ENCODE peak calls at places on chromosomes 3 and 15, in six cellular contexts. One of them, this sample, is unnamed.

GRCh38 chr3:169662215-169663070 is 1.1 kb downstream of the MECOM start:
- DNase-seq in mesendoderm: peak
- DNase-seq in NCI-H1092 treated with DMSO at 0.1 percent for 48 hours: peak
- DNase-seq in adipocyte: peak
- DNase-seq in sigmoid colon: no peak
- DNase-seq in stimulated activated effector memory CD8-positive, alpha-beta T cell treated with anti-CD3 and anti-CD28 coated beads, Interleukin-12 subunit alpha, Interleukin-12 subunit beta, amount 100 ng/mL, for 72 hours: no peak
- DNase-seq in this sample: peak

GRCh38 chr3:66376568-66376967 is 124.3 kb downstream of the LRIG1 start:
- DNase-seq in stimulated activated effector memory CD8-positive, alpha-beta T cell treated with anti-CD3 and anti-CD28 coated beads, Interleukin-12 subunit alpha, Interleukin-12 subunit beta, amount 100 ng/mL, for 72 hours: no peak
- DNase-seq in sigmoid colon: no peak
- DNase-seq in mesendoderm: no peak
- DNase-seq in adipocyte: peak
- DNase-seq in NCI-H1092 treated with DMSO at 0.1 percent for 48 hours: no peak
- DNase-seq in this sample: no peak

GRCh38 chr15:99441871-99442267 is 123.9 kb upstream of the MEF2A start:
- DNase-seq in stimulated activated effector memory CD8-positive, alpha-beta T cell treated with anti-CD3 and anti-CD28 coated beads, Interleukin-12 subunit alpha, Interleukin-12 subunit beta, amount 100 ng/mL, for 72 hours: no peak
- DNase-seq in mesendoderm: no peak
- DNase-seq in adipocyte: no peak
- DNase-seq in sigmoid colon: peak
- DNase-seq in NCI-H1092 treated with DMSO at 0.1 percent for 48 hours: no peak
- DNase-seq in this sample: no peak

GRCh38 chr3:162139841-162140240 is 643.2 kb downstream of the OTOL1 start:
- DNase-seq in mesendoderm: no peak
- DNase-seq in NCI-H1092 treated with DMSO at 0.1 percent for 48 hours: no peak
- DNase-seq in stimulated activated effector memory CD8-positive, alpha-beta T cell treated with anti-CD3 and anti-CD28 coated beads, Interleukin-12 subunit alpha, Interleukin-12 subunit beta, amount 100 ng/mL, for 72 hours: no peak
- DNase-seq in adipocyte: no peak
- DNase-seq in sigmoid colon: no peak
- DNase-seq in this sample: no peak

GRCh38 chr3:65814883-65815578 is 223.7 kb downstream of the MAGI1 start:
- DNase-seq in mesendoderm: peak
- DNase-seq in stimulated activated effector memory CD8-positive, alpha-beta T cell treated with anti-CD3 and anti-CD28 coated beads, Interleukin-12 subunit alpha, Interleukin-12 subunit beta, amount 100 ng/mL, for 72 hours: no peak
- DNase-seq in sigmoid colon: no peak
- DNase-seq in adipocyte: no peak
- DNase-seq in NCI-H1092 treated with DMSO at 0.1 percent for 48 hours: no peak
- DNase-seq in this sample: no peak

GRCh38 chr3:120129718-120130117 is 35.5 kb upstream of the GSK3B start:
- DNase-seq in sigmoid colon: no peak
- DNase-seq in NCI-H1092 treated with DMSO at 0.1 percent for 48 hours: no peak
- DNase-seq in adipocyte: peak
- DNase-seq in mesendoderm: peak
- DNase-seq in stimulated activated effector memory CD8-positive, alpha-beta T cell treated with anti-CD3 and anti-CD28 coated beads, Interleukin-12 subunit alpha, Interleukin-12 subunit beta, amount 100 ng/mL, for 72 hours: no peak
- DNase-seq in this sample: no peak

GRCh38 chr3:64392001-64392400 is 166.7 kb upstream of the PRICKLE2 start:
- DNase-seq in adipocyte: no peak
- DNase-seq in stimulated activated effector memory CD8-positive, alpha-beta T cell treated with anti-CD3 and anti-CD28 coated beads, Interleukin-12 subunit alpha, Interleukin-12 subunit beta, amount 100 ng/mL, for 72 hours: no peak
- DNase-seq in NCI-H1092 treated with DMSO at 0.1 percent for 48 hours: no peak
- DNase-seq in mesendoderm: no peak
- DNase-seq in sigmoid colon: no peak
- DNase-seq in this sample: no peak

GRCh38 chr15:95017950-95018349 is 786.6 kb downstream of the MCTP2 start:
- DNase-seq in mesendoderm: peak
- DNase-seq in adipocyte: no peak
- DNase-seq in stimulated activated effector memory CD8-positive, alpha-beta T cell treated with anti-CD3 and anti-CD28 coated beads, Interleukin-12 subunit alpha, Interleukin-12 subunit beta, amount 100 ng/mL, for 72 hours: no peak
- DNase-seq in NCI-H1092 treated with DMSO at 0.1 percent for 48 hours: no peak
- DNase-seq in sigmoid colon: peak
- DNase-seq in this sample: no peak

GRCh38 chr3:149278911-149279310 is 54.5 kb downstream of the TM4SF18 start:
- DNase-seq in adipocyte: no peak
- DNase-seq in sigmoid colon: no peak
- DNase-seq in mesendoderm: no peak
- DNase-seq in NCI-H1092 treated with DMSO at 0.1 percent for 48 hours: no peak
- DNase-seq in stimulated activated effector memory CD8-positive, alpha-beta T cell treated with anti-CD3 and anti-CD28 coated beads, Interleukin-12 subunit alpha, Interleukin-12 subunit beta, amount 100 ng/mL, for 72 hours: no peak
- DNase-seq in this sample: no peak

GRCh38 chr15:84649706-84650105 is 4.4 kb downstream of the WDR73 start:
- DNase-seq in mesendoderm: no peak
- DNase-seq in sigmoid colon: no peak
- DNase-seq in adipocyte: no peak
- DNase-seq in stimulated activated effector memory CD8-positive, alpha-beta T cell treated with anti-CD3 and anti-CD28 coated beads, Interleukin-12 subunit alpha, Interleukin-12 subunit beta, amount 100 ng/mL, for 72 hours: no peak
- DNase-seq in NCI-H1092 treated with DMSO at 0.1 percent for 48 hours: no peak
- DNase-seq in this sample: no peak

This sample was measured in G401.